ENCODE peak calls at places on chromosome 7, in five cellular contexts. Y, S, W, E and B are unnamed samples. For H3K27me3, the result is how much of the 10 kb centered on the place peaks cover.

GRCh38 chr7:39016609-39017008 is 38.9 kb downstream of the POU6F2 start:
- DNase-seq in E (peak), W (no peak), S (no peak), Y (no peak), B (peak)

GRCh38 chr7:108257954-108258353 is 127.8 kb upstream of the LAMB4 start:
- DNase-seq in S (no peak), Y (no peak), E (no peak), W (no peak), B (no peak)

GRCh38 chr7:55078465-55079372 is 59.9 kb downstream of the EGFR start:
- DNase-seq in S (no peak), E (peak), W (no peak), Y (no peak), B (peak)

GRCh38 chr7:94297397-94297838 is 97.3 kb upstream of the COL1A2 start:
- DNase-seq in W (no peak), Y (peak), E (peak), S (no peak), B (peak)

GRCh38 chr7:15130666-15131541 is 228.4 kb upstream of the DGKB start:
- DNase-seq in W (no peak), Y (no peak), E (no peak), S (no peak), B (no peak)

GRCh38 chr7:88694207-88694606 is 65.3 kb upstream of the ZNF804B start:
- DNase-seq in W (no peak), S (no peak), E (no peak), Y (no peak), B (no peak)

GRCh38 chr7:103113164-103113563 is 35.7 kb downstream of the NAPEPLD start:
- DNase-seq in W (no peak), E (no peak), Y (no peak), S (no peak), B (no peak)

GRCh38 chr7:91518058-91518457 is 253.8 kb downstream of the FZD1 start:
- DNase-seq in W (no peak), S (no peak), Y (no peak), E (no peak), B (no peak)

GRCh38 chr7:90530263-90530662 is 60.8 kb downstream of the PTTG1IP2 start:
- DNase-seq in E (no peak), S (no peak), W (no peak), Y (no peak), B (no peak)

GRCh38 chr7:121442845-121443244 is 46.7 kb upstream of the FAM3C start:
- DNase-seq in W (no peak), Y (no peak), S (peak), E (no peak), B (no peak)

GRCh38 chr7:133556553-133556952 is 303.7 kb downstream of the EXOC4 start:
- DNase-seq in W (no peak), S (no peak), E (no peak), Y (no peak), B (no peak)

GRCh38 chr7:29408841-29409243 is 154.8 kb upstream of the PRR15 start:
- DNase-seq in Y (no peak), E (peak), S (peak), W (peak), B (no peak)

GRCh38 chr7:1666779-1667565 is 3.1 kb upstream of the ELFN1 start:
- DNase-seq in W (peak), Y (peak), E (no peak), S (no peak), B (peak)

GRCh38 chr7:77887567-77887966 is 89.0 kb downstream of the PHTF2 start:
- DNase-seq in S (no peak), W (no peak), E (no peak), Y (no peak), B (no peak)

GRCh38 chr7:107622429-107622828 is 38.2 kb upstream of the SLC26A4 start:
- DNase-seq in E (no peak), S (no peak), Y (no peak), W (no peak), B (no peak)

GRCh38 chr7:44277391-44277790 is 48.0 kb downstream of the CAMK2B start:
- DNase-seq in S (no peak), E (no peak), W (no peak), Y (peak), B (no peak)

GRCh38 chr7:109901916-109902315 is 1189.0 kb upstream of the LRRN3 start:
- DNase-seq in W (no peak), S (no peak), E (no peak), Y (no peak), B (no peak)

GRCh38 chr7:27576360-27576944 is 86.2 kb downstream of the HIBADH start:
- DNase-seq in W (peak), E (no peak), S (peak), Y (no peak), B (no peak)

GRCh38 chr7:30799206-30799975 is 28.2 kb downstream of the MINDY4 start:
- DNase-seq in Y (peak), E (no peak), S (no peak), W (no peak), B (no peak)

GRCh38 chr7:71817931-71818330 is 594.2 kb downstream of the CALN1 start:
- DNase-seq in S (no peak), Y (no peak), E (no peak), W (no peak), B (no peak)

GRCh38 chr7:36651404-36651803 is 72.9 kb downstream of the AOAH start:
- DNase-seq in S (no peak), E (peak), Y (no peak), W (no peak), B (no peak)

DNA sequence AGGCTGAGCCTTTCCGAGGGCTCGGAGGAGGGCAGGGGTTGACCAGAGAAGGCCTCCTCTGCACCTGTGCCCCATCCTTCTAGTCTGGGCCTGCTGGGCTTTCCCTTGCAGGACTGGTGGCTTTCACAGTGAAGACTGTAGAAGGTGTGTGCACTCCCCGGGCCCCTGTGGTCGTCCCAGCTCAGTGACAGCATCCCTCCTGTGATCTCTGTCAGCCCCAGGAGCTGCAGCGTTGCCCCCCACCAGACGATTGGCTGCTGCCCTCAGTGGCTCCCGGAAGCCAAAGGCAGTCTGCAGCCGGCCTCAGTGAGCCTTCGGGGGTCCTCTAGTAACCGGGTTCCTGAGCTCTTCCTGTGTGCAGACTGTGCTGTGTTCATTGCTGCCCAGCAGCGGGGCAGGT is 69.4 kb upstream of the EN2 start:
- DNase-seq in S (no peak), E (no peak), W (no peak), Y (peak), B (no peak)
- H3K27me3 ChIP-seq in S (under half), E (under half), W (half or more), Y (under half), B (under half)

DNA sequence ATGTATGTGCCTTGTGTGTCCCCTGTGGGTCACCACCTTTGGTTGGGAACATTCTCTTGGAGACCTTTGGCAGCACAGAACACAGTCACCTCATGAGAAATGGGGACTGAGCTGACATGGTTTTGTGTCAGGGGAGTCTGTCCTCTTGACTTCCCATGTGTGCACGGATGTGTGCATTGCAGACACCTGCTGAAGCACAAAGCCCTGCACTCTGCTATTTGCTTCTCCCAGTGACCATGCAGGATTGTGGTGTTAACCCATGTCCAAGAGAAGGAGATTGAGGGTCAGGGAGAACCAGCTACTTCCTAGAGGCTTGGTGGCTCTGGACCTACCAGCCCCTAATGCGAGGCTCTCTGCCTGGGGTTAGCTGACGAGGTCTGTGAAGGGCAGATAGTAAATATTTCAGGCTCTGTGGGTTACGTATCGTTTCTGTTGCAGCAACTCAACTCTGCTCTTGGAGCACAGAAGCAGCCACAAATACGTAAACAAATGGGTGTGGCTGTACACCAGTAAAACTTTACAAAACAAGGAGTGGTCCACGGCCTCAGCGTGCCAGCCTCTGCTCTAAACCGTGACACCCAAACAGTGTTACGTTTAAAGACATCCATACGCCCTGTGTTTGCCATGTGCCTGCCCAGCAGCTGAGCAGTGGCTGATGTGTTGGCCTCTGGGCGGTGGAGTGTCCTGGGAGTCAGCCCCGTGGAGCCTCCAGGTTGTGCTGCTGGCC is 51.7 kb downstream of the ADCY1 start:
- DNase-seq in S (no peak), W (no peak), E (no peak), Y (no peak), B (no peak)
- H3K4me3 ChIP-seq in S (no peak), W (no peak), E (no peak), Y (no peak), B (no peak)

GRCh38 chr7:151191544-151191943 is 4.5 kb upstream of the ASB10 start:
- DNase-seq in Y (no peak), E (no peak), W (no peak), S (no peak), B (no peak)
- H3K27me3 ChIP-seq in Y (under half), E (under half), W (under half), S (under half), B (under half)

GRCh38 chr7:117652943-117653700 is 173.3 kb downstream of the CFTR start:
- DNase-seq in W (no peak), S (no peak), Y (no peak), E (no peak), B (no peak)
- H3K4me3 ChIP-seq in W (no peak), S (no peak), Y (no peak), E (no peak), B (no peak)

GRCh38 chr7:70632400-70632799 is 499.5 kb upstream of the GALNT17 start:
- DNase-seq in Y (no peak), E (no peak), S (no peak), W (no peak), B (no peak)

GRCh38 chr7:70636169-70636568 is 495.8 kb upstream of the GALNT17 start:
- DNase-seq in S (no peak), Y (no peak), E (no peak), W (no peak), B (no peak)

GRCh38 chr7:70634610-70635068 is 497.3 kb upstream of the GALNT17 start:
- DNase-seq in Y (no peak), S (no peak), E (no peak), W (no peak), B (no peak)

GRCh38 chr7:70635633-70636032 is 496.3 kb upstream of the GALNT17 start:
- DNase-seq in S (no peak), E (no peak), Y (no peak), W (no peak), B (no peak)

GRCh38 chr7:70634071-70634470 is 497.9 kb upstream of the GALNT17 start:
- DNase-seq in E (no peak), W (no peak), S (no peak), Y (no peak), B (no peak)
- H3K27me3 ChIP-seq in E (under half), W (under half), S (under half), Y (under half), B (under half)

GRCh38 chr7:100543586-100543985 is 4.6 kb downstream of the AGFG2 start:
- DNase-seq in S (no peak), E (no peak), Y (no peak), W (no peak), B (no peak)

GRCh38 chr7:100538654-100539435 is at the start of gene AGFG2:
- DNase-seq in Y (peak), W (peak), E (peak), S (peak), B (peak)

GRCh38 chr7:100540073-100540723 is 1.2 kb downstream of the AGFG2 start:
- DNase-seq in Y (no peak), S (no peak), W (no peak), E (peak), B (no peak)

GRCh38 chr7:100539436-100540006 is 518 bp downstream of the AGFG2 start:
- DNase-seq in Y (no peak), W (no peak), S (no peak), E (no peak), B (no peak)

DNA sequence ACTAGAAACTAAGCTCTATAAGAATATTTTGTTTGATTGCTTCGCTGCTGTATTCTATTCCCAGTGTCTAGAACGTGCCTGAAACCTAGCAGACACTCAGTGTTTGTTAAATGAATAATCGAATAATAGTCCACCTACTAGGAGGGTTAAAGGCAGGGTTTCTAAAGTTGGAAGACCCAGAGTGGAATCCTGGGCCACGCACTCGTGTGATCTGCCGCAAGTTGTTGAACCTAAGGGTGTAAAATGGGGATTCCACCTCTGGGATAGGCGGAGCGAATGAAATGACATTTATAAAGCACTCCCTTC is 702 bp upstream of the AGFG2 start:
- DNase-seq in Y (no peak), E (no peak), S (no peak), W (no peak), B (no peak)
- H3K4me3 ChIP-seq in Y (no peak), E (peak), S (peak), W (peak), B (no peak)

GRCh38 chr7:128160296-128160695 is 80.8 kb upstream of the LEP start:
- DNase-seq in S (no peak), W (no peak), Y (no peak), E (no peak), B (no peak)

GRCh38 chr7:128158370-128158769 is 82.7 kb upstream of the LEP start:
- DNase-seq in W (no peak), S (no peak), E (no peak), Y (no peak), B (no peak)

GRCh38 chr7:128155100-128155763 is 85.8 kb upstream of the LEP start:
- DNase-seq in E (no peak), Y (no peak), S (no peak), W (no peak), B (no peak)

GRCh38 chr7:128154519-128154918 is 86.6 kb upstream of the LEP start:
- DNase-seq in Y (no peak), E (no peak), S (no peak), W (no peak), B (no peak)

DNA sequence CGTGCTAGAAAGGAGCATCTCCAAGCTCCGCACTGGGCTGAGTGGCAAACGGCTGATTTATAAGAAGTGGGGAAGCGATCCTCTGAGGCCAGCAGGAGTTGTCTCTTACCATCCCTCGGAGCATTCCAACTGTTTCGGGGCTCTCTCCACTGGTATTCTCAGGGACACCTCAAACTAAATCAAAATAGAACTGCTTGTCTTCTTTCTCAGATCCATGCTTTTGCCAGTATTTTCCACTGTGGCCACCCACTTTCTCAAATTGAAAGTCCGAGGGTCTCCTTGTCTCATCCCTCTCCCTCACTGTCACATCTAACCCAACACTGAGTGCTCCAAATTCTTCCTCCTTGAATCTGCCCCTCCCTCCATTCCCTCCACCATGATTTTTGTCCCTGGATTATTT is 83.2 kb upstream of the LEP start:
- DNase-seq in Y (no peak), W (no peak), E (no peak), S (no peak), B (no peak)
- H3K27me3 ChIP-seq in Y (under half), W (under half), E (under half), S (under half), B (under half)

GRCh38 chr7:22939842-22940241 is 74.1 kb downstream of the HYCC1 start:
- DNase-seq in S (no peak), Y (no peak), W (no peak), E (no peak), B (no peak)
- H3K4me3 ChIP-seq in S (no peak), Y (no peak), W (no peak), E (no peak), B (no peak)

GRCh38 chr7:16512097-16512496 is 14.5 kb upstream of the LRRC72 start:
- DNase-seq in Y (no peak), W (no peak), S (no peak), E (no peak), B (no peak)
- H3K27me3 ChIP-seq in Y (under half), W (under half), S (under half), E (under half), B (under half)

GRCh38 chr7:95596183-95597135 is at the start of gene PDK4:
- DNase-seq in W (peak), E (peak), S (no peak), Y (peak), B (peak)
- H3K4me3 ChIP-seq in W (peak), E (peak), S (no peak), Y (peak), B (peak)